ENCODE peak calls at places on chromosomes 1 and 21, in ten cellular contexts. F is nucleus accumbens; N is GM04504; O is left ventricle myocardium inferior; I is activated B cell treated with CpG ODN at 0.5 μM for 24 hours; K is type B pancreatic cell; X is GM13976; L is CD4-positive, alpha-beta T cell; W is neural crest cell; P is cardiac fibroblast. H is an unnamed sample.

GRCh38 chr1:89739844-89740216 is 81.0 kb upstream of the LRRC8D start:
- DNase-seq in O (no peak), N (no peak), K (no peak), L (no peak), P (no peak), W (no peak), X (no peak), F (no peak), I (no peak), H (no peak)

GRCh38 chr1:7521803-7522202 is 249.3 kb upstream of the VAMP3 start:
- DNase-seq in K (no peak), X (no peak), O (no peak), L (no peak), F (no peak), N (peak; percentile 44), P (no peak), I (no peak), W (no peak), H (peak; percentile 4)

GRCh38 chr1:64686828-64687724 is 57.8 kb upstream of the RAVER2 start:
- DNase-seq in O (no peak), L (no peak), K (no peak), P (peak; percentile 74), N (peak; percentile 14), I (no peak), X (peak; percentile 47), F (no peak), W (peak; percentile 9), H (no peak)

GRCh38 chr1:41540886-41541591 is 56.6 kb upstream of the EDN2 start:
- DNase-seq in P (peak; percentile 16), F (no peak), W (no peak), K (no peak), X (peak; percentile 64), N (no peak), I (peak; percentile 14), L (peak; percentile 16), O (no peak), H (no peak)

GRCh38 chr1:175543447-175543846 is 199.9 kb downstream of the TNR start:
- DNase-seq in I (no peak), L (no peak), P (no peak), K (no peak), F (no peak), N (no peak), O (no peak), W (no peak), X (no peak), H (no peak)

GRCh38 chr1:84995484-84996334 is 1.2 kb downstream of the MCOLN2 start:
- DNase-seq in N (no peak), I (no peak), W (no peak), L (no peak), P (no peak), X (peak; percentile 71), K (no peak), F (no peak), O (no peak), H (no peak)

GRCh38 chr1:92874987-92875386 is 43.1 kb downstream of the RPL5 start:
- DNase-seq in K (no peak), L (no peak), X (no peak), O (no peak), P (no peak), W (no peak), N (no peak), I (no peak), F (no peak), H (no peak)

GRCh38 chr1:23013657-23014056 is 2.0 kb downstream of the TEX46 start:
- DNase-seq in O (no peak), N (no peak), W (no peak), P (no peak), L (no peak), K (no peak), I (no peak), F (no peak), X (no peak), H (no peak)

GRCh38 chr21:41536076-41536826 is 28.3 kb upstream of the TMPRSS2 start:
- DNase-seq in W (no peak), F (no peak), O (no peak), I (no peak), L (no peak), N (no peak), K (no peak), P (no peak), X (no peak), H (no peak)

GRCh38 chr1:89699451-89699986 is 66.6 kb downstream of the LRRC8C start:
- DNase-seq in N (no peak), K (no peak), O (no peak), W (no peak), X (no peak), F (no peak), P (no peak), L (no peak), I (no peak), H (no peak)

GRCh38 chr1:115076384-115076906 is 12.9 kb downstream of the TSPAN2 start:
- DNase-seq in I (no peak), K (no peak), P (no peak), L (no peak), F (no peak), X (no peak), O (no peak), W (no peak), N (no peak), H (no peak)

GRCh38 chr1:79781261-79781660 is 774.7 kb upstream of the ADGRL4 start:
- DNase-seq in I (no peak), O (no peak), X (no peak), W (no peak), N (no peak), L (no peak), F (no peak), K (no peak), P (no peak), H (no peak)

GRCh38 chr1:44271646-44272045 is 58.4 kb downstream of the DMAP1 start:
- DNase-seq in X (no peak), N (no peak), W (no peak), O (no peak), F (no peak), P (no peak), I (no peak), L (no peak), K (no peak), H (no peak)

GRCh38 chr1:234907585-234908457 is 220.8 kb downstream of the TOMM20 start:
- DNase-seq in P (peak; percentile 90), L (no peak), K (no peak), O (no peak), N (peak; percentile 85), W (no peak), I (no peak), X (no peak), F (no peak), H (no peak)

GRCh38 chr1:208242186-208242585 is 2.0 kb downstream of the PLXNA2 start:
- DNase-seq in K (no peak), O (no peak), N (no peak), L (no peak), W (no peak), X (no peak), P (no peak), I (no peak), F (no peak), H (no peak)

GRCh38 chr1:183259886-183260285 is 73.8 kb downstream of the LAMC2 start:
- DNase-seq in O (no peak), I (no peak), N (no peak), F (no peak), K (no peak), X (no peak), W (no peak), P (no peak), L (no peak), H (no peak)

GRCh38 chr1:53086504-53087070 is 24.6 kb downstream of the PODN start:
- DNase-seq in I (no peak), N (no peak), K (no peak), X (no peak), O (no peak), F (no peak), L (no peak), W (no peak), P (no peak), H (no peak)

GRCh38 chr1:40316595-40317393 is at the start of gene COL9A2:
- DNase-seq in I (peak; percentile 79), K (no peak), N (no peak), L (peak; percentile 66), X (peak; percentile 77), F (peak; percentile 51), O (no peak), W (peak; percentile 44), P (peak; percentile 23), H (peak; percentile 27)

GRCh38 chr1:83741348-83741747 is 257.6 kb downstream of the TTLL7 start:
- DNase-seq in F (no peak), W (peak; percentile 49), P (no peak), I (no peak), L (no peak), N (no peak), K (no peak), X (no peak), O (no peak), H (no peak)

GRCh38 chr1:184820956-184821355 is 66.3 kb upstream of the EDEM3 start:
- DNase-seq in F (no peak), L (no peak), I (no peak), P (no peak), O (no peak), W (no peak), K (no peak), X (no peak), N (no peak), H (no peak)

GRCh38 chr1:195113471-195113870 is 1494.8 kb downstream of the KCNT2 start:
- DNase-seq in P (no peak), L (no peak), X (no peak), I (no peak), F (no peak), N (no peak), O (no peak), K (no peak), W (no peak), H (no peak)

GRCh38 chr1:175630076-175630475 is 113.3 kb downstream of the TNR start:
- DNase-seq in L (no peak), I (no peak), W (no peak), K (no peak), X (no peak), P (no peak), F (no peak), O (no peak), N (no peak), H (no peak)

GRCh38 chr1:175377394-175377793 is 184.8 kb upstream of the KIAA0040 start:
- DNase-seq in P (no peak), O (no peak), L (no peak), I (no peak), K (no peak), X (no peak), F (no peak), N (no peak), W (no peak), H (no peak)

GRCh38 chr1:15351301-15351700 is 58.4 kb upstream of the EFHD2 start:
- DNase-seq in W (no peak), P (peak; percentile 30), N (no peak), L (no peak), I (no peak), O (no peak), F (no peak), X (no peak), K (no peak), H (no peak)

GRCh38 chr1:6041432-6042062 is 4.1 kb upstream of the KCNAB2 start:
- DNase-seq in K (no peak), N (no peak), P (peak; percentile 19), L (peak; percentile 40), F (no peak), O (no peak), X (peak; percentile 73), I (no peak), W (peak; percentile 58), H (peak; percentile 39)

GRCh38 chr1:7932524-7933149 is 8.0 kb downstream of the TNFRSF9 start:
- DNase-seq in O (no peak), N (no peak), P (no peak), W (no peak), L (no peak), F (no peak), I (no peak), X (no peak), K (no peak), H (no peak)

GRCh38 chr1:17965515-17966100 is 142.0 kb upstream of the IGSF21 start:
- DNase-seq in O (no peak), F (no peak), N (no peak), P (no peak), X (no peak), I (no peak), W (no peak), K (no peak), L (no peak), H (no peak)

GRCh38 chr1:45643341-45643740 is 19.5 kb upstream of the CCDC17 start:
- DNase-seq in W (no peak), N (no peak), L (no peak), P (no peak), O (no peak), I (no peak), F (no peak), X (no peak), K (no peak), H (no peak)